ENCODE peak calls at places on chromosome 10, in eight cellular contexts. P is psoas muscle, B is breast epithelium, N is lung, L is kidney, J is colonic mucosa, Q is body of pancreas, D is esophagus muscularis mucosa. O is an unnamed sample.

GRCh38 chr10:96017227-96017687 is 26.1 kb upstream of the CCNJ start:
- DNase-seq in P (no peak), Q (peak; percentile 73), N (no peak), D (no peak), L (no peak), J (peak; percentile 61), B (no peak), O (peak; percentile 90)

GRCh38 chr10:118669020-118669766 is 73.7 kb upstream of the PRLHR start:
- DNase-seq in B (no peak), N (no peak), J (no peak), P (no peak), Q (peak; percentile 79), D (no peak), L (no peak), O (peak; percentile 85)

GRCh38 chr10:106189254-106189653 is 975.3 kb downstream of the SORCS1 start:
- DNase-seq in N (no peak), Q (peak; percentile 51), B (no peak), L (no peak), D (no peak), P (no peak), J (no peak), O (peak; percentile 21)

GRCh38 chr10:130160775-130161174 is 24.6 kb downstream of the GLRX3 start:
- DNase-seq in J (no peak), N (no peak), P (no peak), Q (no peak), D (no peak), B (no peak), L (no peak), O (peak; percentile 26)

GRCh38 chr10:66822801-66823200 is 103.0 kb upstream of the LRRTM3 start:
- DNase-seq in J (peak; percentile 24), P (no peak), L (no peak), B (no peak), D (no peak), N (no peak), Q (no peak), O (no peak)

GRCh38 chr10:103102195-103102594 is 90.9 kb downstream of the NT5C2 start:
- DNase-seq in J (no peak), D (no peak), L (no peak), P (no peak), Q (no peak), N (no peak), B (no peak), O (no peak)

GRCh38 chr10:124727389-124727960 is 16.7 kb downstream of the FAM53B start:
- DNase-seq in N (no peak), D (no peak), J (peak; percentile 74), B (peak; percentile 17), P (no peak), Q (no peak), L (no peak), O (no peak)

GRCh38 chr10:32327364-32327691 is 19.6 kb downstream of the EPC1 start:
- DNase-seq in P (no peak), N (no peak), L (no peak), J (no peak), D (no peak), Q (no peak), B (no peak), O (peak; percentile 66)

GRCh38 chr10:121702351-121703320 is 104.4 kb upstream of the FGFR2 start:
- DNase-seq in D (no peak), Q (no peak), N (no peak), B (no peak), L (no peak), P (no peak), J (no peak), O (peak; percentile 1)

GRCh38 chr10:127908106-127908957 is 1.4 kb downstream of the PTPRE start:
- DNase-seq in L (no peak), J (no peak), N (peak; percentile 54), P (peak; percentile 65), D (peak; percentile 79), Q (peak; percentile 58), B (no peak), O (peak; percentile 90)

GRCh38 chr10:3427846-3428442 is 255.4 kb upstream of the PITRM1 start:
- DNase-seq in J (peak; percentile 15), L (no peak), P (peak; percentile 75), B (no peak), Q (no peak), N (no peak), D (no peak), O (no peak)

GRCh38 chr10:62049815-62050626 is 148.5 kb downstream of the ARID5B start:
- DNase-seq in B (no peak), L (no peak), Q (no peak), D (no peak), N (no peak), P (no peak), J (no peak), O (no peak)

GRCh38 chr10:97520520-97520919 is 21.8 kb downstream of the UBTD1 start:
- DNase-seq in D (no peak), P (no peak), L (no peak), N (no peak), Q (no peak), J (no peak), B (no peak), O (no peak)

GRCh38 chr10:74921744-74922143 is 95.3 kb downstream of the KAT6B start:
- DNase-seq in B (no peak), Q (peak; percentile 14), P (no peak), D (no peak), N (no peak), J (no peak), L (no peak), O (no peak)

GRCh38 chr10:132990684-132991545 is 48.5 kb upstream of the CFAP46 start:
- DNase-seq in Q (no peak), L (peak; percentile 71), J (no peak), N (no peak), P (peak; percentile 20), D (no peak), B (no peak), O (no peak)

DNA sequence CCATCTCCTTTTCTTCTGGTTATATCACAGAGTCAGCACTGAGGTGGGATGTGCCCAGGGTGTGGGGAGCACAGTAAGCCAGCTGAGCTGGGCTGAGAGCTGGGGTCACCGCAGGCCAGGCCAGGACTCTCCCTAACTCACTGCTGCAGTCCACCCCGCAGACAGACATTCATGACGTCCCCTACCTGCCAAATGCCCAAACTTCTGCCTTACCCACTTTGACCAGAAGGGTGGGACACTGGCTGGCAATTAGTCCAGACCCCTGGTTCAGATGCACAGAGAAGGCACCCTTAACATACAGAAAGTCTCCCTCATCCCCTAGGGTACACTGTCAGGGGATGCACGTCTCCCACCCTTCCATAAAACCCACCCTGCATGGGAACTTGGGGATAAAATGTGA is 2.1 kb downstream of the DRGX start:
- DNase-seq in P (no peak), J (no peak), B (no peak), D (no peak), Q (no peak), N (no peak), L (no peak), O (no peak)
- TF ChIP-seq CTCF in P (no peak), J (no peak), B (no peak), D (no peak), Q (no peak), N (no peak), L (no peak), O (no peak)

GRCh38 chr10:93063217-93063976 is 2.8 kb downstream of the CYP26C1 start:
- DNase-seq in L (peak; percentile 77), P (no peak), B (no peak), D (no peak), N (no peak), J (no peak), Q (no peak), O (no peak)
- H3K4me3 ChIP-seq in L (no peak overlapping the region), P (peak overlapping the region; percentile 26), B (peak overlapping the region; percentile 58), D (peak overlapping the region; percentile 41), N (no peak overlapping the region), J (peak overlapping the region; percentile 26), Q (no peak overlapping the region), O (no peak overlapping the region)

DNA sequence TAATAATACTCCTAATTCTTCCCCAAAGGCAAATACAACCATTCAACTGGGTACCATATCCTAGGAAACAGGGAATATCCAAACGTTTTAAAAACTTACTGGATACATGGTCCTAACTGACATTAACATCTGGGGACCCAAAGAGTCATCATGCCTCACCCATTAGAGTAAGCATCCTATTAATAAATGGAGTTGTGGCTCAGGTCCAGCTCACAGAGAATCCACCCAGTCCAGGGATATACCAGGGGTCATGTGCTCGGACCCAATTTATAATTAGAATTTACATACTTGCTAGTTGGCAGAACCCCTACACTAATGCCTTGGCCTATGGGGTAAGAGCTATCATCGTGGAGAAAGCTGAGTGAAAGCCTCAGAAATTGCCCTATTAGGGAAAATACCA is 670.0 kb downstream of the XPNPEP1 start:
- DNase-seq in P (no peak), D (no peak), J (no peak), L (no peak), Q (no peak), B (no peak), N (no peak), O (no peak)
- TF ChIP-seq CTCF in P (no peak), D (no peak), J (no peak), L (no peak), Q (no peak), B (no peak), N (no peak), O (no peak)

GRCh38 chr10:117239031-117239430 is 1.9 kb upstream of the SLC18A2 start:
- DNase-seq in P (no peak), L (peak; percentile 39), B (no peak), Q (no peak), J (no peak), D (no peak), N (no peak), O (no peak)

GRCh38 chr10:117240105-117240729 is 697 bp upstream of the SLC18A2 start:
- DNase-seq in D (no peak), J (no peak), B (no peak), L (peak; percentile 65), P (no peak), N (no peak), Q (no peak), O (no peak)

GRCh38 chr10:117242463-117242832 is 1.5 kb downstream of the SLC18A2 start:
- DNase-seq in P (no peak), B (no peak), N (no peak), J (no peak), D (no peak), L (no peak), Q (no peak), O (no peak)

GRCh38 chr10:117240730-117241529 is at the start of gene SLC18A2:
- DNase-seq in N (no peak), L (peak; percentile 55), Q (no peak), B (no peak), P (no peak), D (no peak), J (no peak), O (no peak)

DNA sequence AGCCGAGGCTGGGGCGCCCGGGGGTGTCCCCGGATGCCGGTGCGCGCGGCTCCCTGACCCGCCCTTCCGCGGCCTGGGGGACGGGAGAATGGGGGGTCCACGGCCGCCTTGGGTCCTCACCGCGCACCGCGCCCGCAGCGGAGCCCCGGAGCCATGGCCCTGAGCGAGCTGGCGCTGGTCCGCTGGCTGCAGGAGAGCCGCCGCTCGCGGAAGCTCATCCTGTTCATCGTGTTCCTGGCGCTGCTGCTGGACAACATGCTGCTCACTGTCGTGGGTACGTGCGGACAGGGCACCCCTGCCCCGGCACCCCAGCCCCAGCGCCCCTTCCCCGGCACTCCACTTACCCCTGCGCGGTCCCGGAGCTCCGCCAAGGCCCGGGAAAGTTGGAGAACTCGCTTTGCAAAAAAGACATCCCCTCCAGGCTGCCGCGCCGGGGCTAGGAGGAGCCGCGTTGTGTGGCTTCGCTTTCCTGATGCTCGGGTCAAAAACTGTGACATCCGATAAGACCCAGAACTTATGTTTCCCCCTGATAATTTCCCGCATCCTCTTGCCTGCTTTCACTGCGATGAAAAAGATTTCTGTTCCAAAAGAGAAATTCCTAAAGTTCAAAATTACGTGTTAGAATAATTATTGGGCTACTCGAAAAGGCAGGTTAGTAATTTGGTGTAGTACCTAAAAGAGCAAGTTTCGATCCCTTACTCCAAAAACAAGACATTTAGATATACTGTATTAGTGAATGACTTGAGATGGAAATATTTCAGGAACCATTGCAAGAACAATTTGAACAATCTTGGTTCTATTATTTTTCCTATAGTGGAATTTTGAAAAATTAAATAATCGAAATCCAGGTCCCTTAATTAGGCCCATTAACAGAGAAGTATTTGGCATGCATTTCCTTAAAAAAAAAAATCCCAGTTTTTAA is 888 bp downstream of the SLC18A2 start:
- DNase-seq in J (no peak), D (no peak), P (no peak), L (peak; percentile 67), N (no peak), B (no peak), Q (no peak), O (peak; percentile 5)
- H3K4me3 ChIP-seq in J (no peak overlapping the region), D (peak overlapping the region; percentile 35), P (no peak overlapping the region), L (no peak overlapping the region), N (no peak overlapping the region), B (peak overlapping the region; percentile 45), Q (no peak overlapping the region), O (no peak overlapping the region)